ENCODE peak calls at places on chromosomes 4 and X, in ten cellular contexts. N is upper lobe of left lung; C is HL-60; Z is pancreas; A is sigmoid colon; U is cardiac muscle cell; O is iPS DF 6.9; Q is H9; G is CD8-positive, alpha-beta T cell; E is spleen. M is an unnamed sample.

GRCh38 chr4:8652181-8653078 is 59.9 kb downstream of the CPZ start:
- DNase-seq in U (no peak), C (no peak), O (no peak), Q (peak), N (no peak), E (peak), G (no peak), A (peak), Z (no peak), M (no peak)

GRCh38 chr4:101169044-101170014 is 178.0 kb downstream of the PPP3CA start:
- DNase-seq in E (peak), O (peak), A (peak), N (peak), G (peak), Z (no peak), U (peak), C (peak), Q (peak), M (no peak)

GRCh38 chr4:135508006-135508714 is 1306.6 kb upstream of the PABPC4L start:
- DNase-seq in N (no peak), U (no peak), C (no peak), A (no peak), E (no peak), G (no peak), Z (no peak), O (no peak), Q (no peak), M (no peak)

GRCh38 chrX:13101439-13102139 is 57.2 kb upstream of the FAM9C start:
- DNase-seq in A (peak), U (no peak), Z (no peak), E (peak), Q (no peak), C (peak), O (no peak), G (no peak), N (peak), M (no peak)

GRCh38 chr4:94957030-94957429 is 199.3 kb downstream of the BMPR1B start:
- DNase-seq in G (no peak), N (no peak), U (peak), O (peak), Z (no peak), C (no peak), Q (peak), E (no peak), A (no peak), M (no peak)

GRCh38 chr4:17027495-17027894 is 129.1 kb upstream of the LDB2 start:
- DNase-seq in Z (no peak), N (no peak), U (no peak), C (no peak), O (no peak), G (no peak), A (no peak), Q (no peak), E (no peak), M (no peak)

GRCh38 chr4:139619644-139620043 is 46.0 kb upstream of the MGST2 start:
- DNase-seq in U (peak), A (no peak), O (no peak), Q (no peak), Z (no peak), N (no peak), C (no peak), E (no peak), G (no peak), M (no peak)

GRCh38 chr4:11769425-11769824 is 340.7 kb upstream of the HS3ST1 start:
- DNase-seq in A (no peak), E (no peak), C (no peak), U (peak), O (no peak), N (no peak), Z (no peak), Q (no peak), G (no peak), M (no peak)

GRCh38 chr4:7816771-7817170 is 122.9 kb downstream of the AFAP1 start:
- DNase-seq in O (no peak), N (peak), E (no peak), Q (no peak), A (peak), C (no peak), U (no peak), G (no peak), Z (no peak), M (no peak)

GRCh38 chr4:56305390-56305789 is 81.9 kb downstream of the AASDH start:
- DNase-seq in O (no peak), C (no peak), E (no peak), G (no peak), Z (no peak), A (no peak), N (no peak), Q (no peak), U (no peak), M (no peak)

GRCh38 chr4:21304061-21304541 is 603.8 kb downstream of the PACRGL start:
- DNase-seq in N (no peak), O (peak), G (no peak), Z (peak), Q (peak), A (no peak), C (no peak), U (peak), E (no peak), M (no peak)

GRCh38 chrX:48918303-48918643 is 551 bp downstream of the PIM2 start:
- DNase-seq in C (no peak), A (no peak), Q (no peak), U (no peak), O (no peak), G (no peak), E (no peak), Z (no peak), N (no peak), M (no peak)
- H3K27ac ChIP-seq in C (peak), A (peak), Q (peak), U (no peak), O (no peak), G (peak), E (peak), Z (peak), N (peak), M (peak)

GRCh38 chr4:128974203-128974602 is 119.1 kb downstream of the SCLT1 start:
- DNase-seq in Z (no peak), U (no peak), O (no peak), E (no peak), Q (no peak), G (no peak), N (no peak), C (no peak), A (no peak), M (no peak)

GRCh38 chr4:128981377-128981776 is 112.0 kb downstream of the SCLT1 start:
- DNase-seq in G (no peak), Z (no peak), E (no peak), Q (no peak), A (no peak), U (no peak), N (no peak), O (no peak), C (no peak), M (no peak)

GRCh38 chr4:128980816-128981326 is 112.5 kb downstream of the SCLT1 start:
- DNase-seq in U (no peak), O (no peak), G (no peak), A (no peak), Z (no peak), Q (no peak), C (no peak), N (no peak), E (no peak), M (no peak)

GRCh38 chr4:128979934-128980333 is 113.4 kb downstream of the SCLT1 start:
- DNase-seq in E (no peak), G (no peak), Z (no peak), O (no peak), N (no peak), C (peak), U (no peak), Q (no peak), A (no peak), M (no peak)

GRCh38 chr4:128978985-128979384 is 114.4 kb downstream of the SCLT1 start:
- DNase-seq in U (no peak), C (no peak), E (no peak), O (no peak), G (no peak), N (no peak), Z (no peak), A (no peak), Q (no peak), M (no peak)
- H3K27ac ChIP-seq in U (no peak), C (no peak), E (no peak), O (no peak), G (no peak), N (no peak), Z (no peak), A (no peak), Q (no peak), M (no peak)

DNA sequence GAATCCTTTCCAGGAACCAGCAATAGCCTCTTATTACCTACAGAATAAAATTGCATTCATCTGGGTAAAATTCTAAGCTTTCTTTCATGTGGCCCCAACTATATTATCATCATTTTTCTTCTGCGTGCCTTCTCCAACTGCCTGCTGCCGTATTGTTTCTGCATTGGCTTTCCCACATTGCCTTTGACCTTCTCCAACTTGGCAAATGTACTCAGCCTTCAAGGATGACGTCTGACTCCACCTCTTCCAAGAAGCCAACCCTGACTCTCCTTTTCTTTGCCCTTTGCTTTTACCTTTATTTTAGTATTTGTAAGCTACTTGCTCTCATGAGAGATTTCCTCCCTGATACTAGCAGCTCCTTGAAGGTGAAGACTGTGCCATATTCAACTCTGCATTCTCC is 200.4 kb upstream of the FAM9B start:
- DNase-seq in O (no peak), A (no peak), U (no peak), Z (no peak), G (no peak), C (no peak), N (no peak), E (no peak), Q (no peak), M (no peak)
- H3K27ac ChIP-seq in O (no peak), A (no peak), U (no peak), Z (no peak), G (no peak), C (no peak), N (no peak), E (no peak), Q (no peak), M (no peak)

GRCh38 chrX:130999360-130999759 is 58.8 kb upstream of the ARHGAP36 start:
- DNase-seq in Q (no peak), O (no peak), E (no peak), C (no peak), Z (no peak), N (no peak), G (no peak), A (no peak), U (no peak), M (no peak)

GRCh38 chrX:130990723-130991122 is 67.4 kb upstream of the ARHGAP36 start:
- DNase-seq in U (no peak), Q (no peak), G (no peak), Z (no peak), A (no peak), N (no peak), E (no peak), C (no peak), O (no peak), M (no peak)

GRCh38 chrX:130994671-130995070 is 63.5 kb upstream of the ARHGAP36 start:
- DNase-seq in Z (no peak), N (no peak), O (peak), Q (no peak), A (no peak), U (peak), G (no peak), E (no peak), C (no peak), M (no peak)

DNA sequence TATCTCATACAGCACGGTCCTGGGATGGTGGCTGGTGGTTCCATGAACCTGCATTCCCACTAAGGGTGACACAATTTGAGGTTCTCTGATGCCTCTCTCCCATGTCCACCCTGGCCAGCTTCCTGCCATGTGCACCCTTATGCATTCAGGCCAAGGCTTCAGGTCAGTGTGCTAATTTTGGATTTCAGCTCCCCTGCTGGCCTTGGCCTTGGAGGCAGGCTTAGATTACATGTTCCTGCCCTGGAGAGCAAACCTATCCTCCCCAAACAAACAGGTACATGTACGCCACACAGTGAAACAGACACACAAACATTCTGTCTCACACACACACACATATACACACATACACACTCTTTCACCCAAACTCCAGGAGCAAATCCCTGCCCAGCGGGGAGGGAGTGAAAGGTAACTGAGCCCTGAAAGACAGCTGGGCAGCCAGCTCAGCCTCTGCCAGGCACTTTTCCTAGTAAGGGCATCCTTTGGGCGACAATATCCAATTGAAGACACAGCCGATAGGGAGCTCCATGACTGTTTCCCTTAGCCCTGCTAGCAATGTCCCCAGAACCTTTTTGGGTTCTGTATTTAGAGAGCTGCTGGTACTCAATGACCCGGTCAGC is 62.7 kb upstream of the ARHGAP36 start:
- DNase-seq in E (no peak), O (no peak), Q (no peak), U (peak), G (no peak), C (no peak), N (no peak), A (no peak), Z (peak), M (no peak)
- H3K27ac ChIP-seq in E (no peak), O (no peak), Q (no peak), U (no peak), G (no peak), C (no peak), N (no peak), A (no peak), Z (no peak), M (no peak)

DNA sequence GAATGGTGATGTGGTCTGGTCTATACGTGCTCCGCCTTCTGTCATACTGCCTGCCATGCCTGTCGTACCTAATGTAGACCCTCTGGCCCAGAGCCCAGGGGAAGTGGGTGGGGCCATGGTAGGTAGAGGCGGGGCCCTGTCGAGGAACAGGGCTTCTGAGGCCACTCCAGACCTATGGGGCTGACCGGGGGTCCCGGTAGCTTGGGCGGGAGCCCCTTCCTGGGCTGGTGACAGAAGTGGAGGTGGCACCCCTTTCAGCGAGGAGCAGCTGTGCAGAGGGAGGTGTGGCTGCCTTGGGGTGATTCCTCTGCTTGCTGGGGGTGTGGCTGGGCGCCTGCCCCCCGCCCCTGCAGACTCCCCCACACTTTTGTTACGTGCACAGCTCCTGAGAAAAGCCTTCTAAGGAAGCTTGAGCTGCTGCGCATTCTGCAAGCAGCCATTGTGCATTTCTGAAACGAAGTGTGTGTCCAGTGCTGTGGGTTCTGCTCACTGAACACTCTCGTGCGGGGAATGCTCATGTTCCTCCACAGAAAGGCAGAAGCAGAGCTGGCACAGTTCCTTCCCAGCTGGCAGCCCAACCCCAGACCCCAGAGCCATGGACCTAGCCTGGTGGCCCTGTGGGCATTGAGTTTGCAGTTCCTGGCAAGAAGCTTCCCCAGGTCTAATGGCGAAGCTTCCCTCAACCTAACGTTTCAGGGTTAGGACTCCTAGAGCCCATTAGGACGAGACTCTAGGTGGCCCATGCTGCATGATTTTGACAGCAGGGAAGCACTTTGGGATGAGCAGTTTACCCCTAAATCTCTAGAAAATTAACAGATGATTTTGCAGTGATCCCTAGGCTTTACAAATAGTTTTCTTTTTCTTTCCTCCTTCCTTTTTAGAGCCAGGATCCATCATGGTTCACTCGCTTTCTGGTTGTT is 72.7 kb upstream of the HGFAC start:
- DNase-seq in O (no peak), G (no peak), Q (no peak), C (no peak), A (peak), U (no peak), N (no peak), E (no peak), Z (no peak), M (no peak)
- H3K27ac ChIP-seq in O (no peak), G (no peak), Q (no peak), C (no peak), A (no peak), U (no peak), N (peak), E (no peak), Z (no peak), M (no peak)

DNA sequence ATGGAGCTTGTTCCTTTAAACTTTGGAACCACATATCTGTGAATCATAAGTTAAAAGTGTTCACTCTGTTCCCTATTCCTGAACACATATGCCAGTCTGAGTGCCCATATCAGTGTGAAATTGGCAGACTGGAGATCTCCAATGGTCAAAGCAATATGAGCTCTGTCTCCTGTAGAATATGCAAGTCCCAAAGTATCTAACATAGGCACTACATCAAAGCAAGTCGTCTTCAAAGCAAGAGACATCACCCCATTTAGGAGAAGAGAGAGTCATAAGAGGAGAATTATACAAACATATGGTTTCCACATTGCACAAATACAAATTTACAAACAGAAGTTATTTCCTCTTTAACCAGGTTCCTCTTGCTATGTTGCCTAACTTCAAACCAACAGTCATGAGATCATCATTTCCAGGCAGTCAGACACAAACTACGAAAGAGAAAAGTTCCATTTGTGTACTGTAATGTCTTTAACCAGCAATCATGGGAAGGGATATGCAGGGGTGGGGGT is 9.9 kb upstream of the GK start:
- DNase-seq in Q (no peak), N (no peak), G (no peak), A (no peak), U (no peak), E (no peak), O (no peak), C (peak), Z (no peak), M (no peak)
- H3K27ac ChIP-seq in Q (no peak), N (peak), G (no peak), A (no peak), U (no peak), E (peak), O (no peak), C (peak), Z (no peak), M (no peak)

DNA sequence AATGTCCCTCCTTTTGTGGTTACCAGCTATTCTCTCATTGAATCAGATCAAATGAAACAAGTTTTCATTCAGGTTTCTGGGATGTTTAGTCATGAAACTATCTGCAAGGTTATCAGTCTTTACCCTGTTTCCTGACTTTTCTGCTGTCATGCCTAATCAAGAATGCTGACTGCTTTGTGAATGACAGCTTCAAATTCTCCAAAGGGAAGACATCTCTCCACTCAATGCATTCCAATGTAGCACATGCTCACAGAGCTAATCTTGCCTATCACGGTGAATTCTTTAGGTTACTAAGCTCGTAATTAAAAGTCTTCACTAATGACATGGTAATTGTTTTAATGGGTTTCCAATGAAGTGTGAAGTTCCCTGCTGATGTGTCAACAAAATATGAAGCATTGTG is 1068.5 kb downstream of the PCDH7 start:
- DNase-seq in G (no peak), O (no peak), N (no peak), E (no peak), Q (no peak), A (no peak), U (no peak), C (no peak), Z (no peak), M (no peak)
- H3K27ac ChIP-seq in G (no peak), O (no peak), N (no peak), E (no peak), Q (no peak), A (no peak), U (no peak), C (no peak), Z (no peak), M (no peak)

M was measured in substantia nigra.